ENCODE peak calls at places on chromosomes 13 and 19, in nine cellular contexts. J is brain pericyte; Q is stimulated activated CD4-positive, alpha-beta T cell treated with anti-CD3 and anti-CD28 coated beads, Interleukin-1b, Interleukin-23, amount 100 ng/mL, for 24 hours; G is activated T-helper 1 cell treated with anti-CD3 and anti-CD28 coated beads, Interleukin-12 subunit alpha, Interleukin-12 subunit beta, Interleukin-2, Interleukin-4 antibody, amounts not matched to agents 30 ng/mL and 10 ng/mL and 1 ng/mL, durations not matched to agents 14 hours and 24 hours and 36 hours; Z is cardiac fibroblast; F is uterus; E is NCI-H1105; U is prostate gland; R is PC-3. A is an unnamed sample.
A peak's percentile ranks its signal among the peaks of the same experiment; 100 is the strongest.

GRCh38 chr19:18488838-18489626 is 32.8 kb downstream of the ELL start:
- DNase-seq in J (no peak), R (peak; percentile 30), G (no peak), Z (no peak), E (peak; percentile 68), U (no peak), F (no peak), Q (no peak), A (peak; percentile 54)

GRCh38 chr13:61036715-61037114 is 378.9 kb downstream of the PCDH20 start:
- DNase-seq in U (no peak), E (no peak), J (no peak), Q (no peak), R (peak; percentile 37), G (no peak), Z (peak; percentile 19), F (no peak), A (no peak)

GRCh38 chr13:43784491-43784890 is 2.3 kb downstream of the ENOX1 start:
- DNase-seq in Q (no peak), Z (peak; percentile 89), J (no peak), E (no peak), G (no peak), F (no peak), R (no peak), U (no peak), A (no peak)

GRCh38 chr19:58059003-58059671 is at the start of gene ZNF135:
- DNase-seq in R (no peak), Q (peak; percentile 9), G (no peak), E (peak; percentile 18), U (peak; percentile 80), F (peak; percentile 89), J (peak; percentile 64), Z (peak; percentile 82), A (peak; percentile 8)

GRCh38 chr13:95124959-95125358 is 176.3 kb downstream of the ABCC4 start:
- DNase-seq in J (no peak), F (no peak), R (peak; percentile 30), Z (no peak), G (no peak), U (no peak), Q (no peak), E (no peak), A (peak; percentile 73)

GRCh38 chr13:113843063-113843654 is 20.7 kb downstream of the GAS6 start:
- DNase-seq in Q (no peak), E (no peak), J (no peak), F (peak; percentile 14), R (no peak), Z (no peak), U (no peak), G (no peak), A (no peak)

GRCh38 chr13:73387318-73387717 is 328.5 kb downstream of the KLF5 start:
- DNase-seq in F (no peak), Q (no peak), G (no peak), E (no peak), U (no peak), Z (no peak), R (no peak), J (no peak), A (no peak)

GRCh38 chr13:87234981-87235380 is 436.2 kb upstream of the SLITRK5 start:
- DNase-seq in Z (no peak), U (no peak), R (peak; percentile 60), Q (no peak), J (peak; percentile 12), E (no peak), F (no peak), G (no peak), A (no peak)

GRCh38 chr19:49335071-49335783 is at the start of gene CD37:
- DNase-seq in G (peak; percentile 56), J (no peak), E (no peak), F (no peak), R (no peak), Q (no peak), U (no peak), Z (no peak), A (no peak)

GRCh38 chr19:39397360-39398296 is 6.5 kb downstream of the MED29 start:
- DNase-seq in Z (peak; percentile 88), G (peak; percentile 88), E (peak; percentile 67), R (peak; percentile 78), Q (peak; percentile 94), U (peak; percentile 85), F (peak; percentile 90), J (no peak), A (no peak)

GRCh38 chr19:16856091-16856490 is 26.9 kb downstream of the SIN3B start:
- DNase-seq in E (no peak), F (no peak), Z (no peak), J (no peak), R (no peak), U (no peak), G (no peak), Q (no peak), A (no peak)

GRCh38 chr13:20144141-20144850 is 16.6 kb downstream of the GJA3 start:
- DNase-seq in Z (no peak), Q (no peak), G (no peak), E (no peak), U (no peak), R (no peak), J (no peak), F (no peak), A (no peak)

GRCh38 chr13:30847697-30848307 is 58.3 kb upstream of the MEDAG start:
- DNase-seq in J (peak; percentile 99), R (no peak), U (no peak), G (no peak), Q (no peak), Z (peak; percentile 100), E (no peak), F (peak; percentile 69), A (no peak)

GRCh38 chr19:8333771-8334457 is 9.1 kb downstream of the KANK3 start:
- DNase-seq in Q (no peak), F (no peak), R (no peak), G (no peak), J (no peak), Z (no peak), E (peak; percentile 27), U (no peak), A (no peak)

GRCh38 chr13:24254151-24254810 is 55.1 kb upstream of the C1QTNF9 start:
- DNase-seq in Q (no peak), G (peak; percentile 47), U (no peak), E (no peak), F (no peak), R (no peak), Z (peak; percentile 77), J (no peak), A (no peak)

GRCh38 chr13:110432522-110432921 is 125.4 kb downstream of the COL4A2 start:
- DNase-seq in F (no peak), E (no peak), G (no peak), U (no peak), J (no peak), R (no peak), Q (no peak), Z (no peak), A (no peak)

A was measured in LNCaP clone FGC.